ENCODE peak calls at places on chromosomes 4 and X, in four cellular contexts. S, V, C and R are unnamed samples.

GRCh38 chr4:143071351-143071750 is 113.4 kb upstream of the USP38 start:
- DNase-seq in C (no peak), V (no peak), S (no peak), R (no peak)

GRCh38 chr4:128868758-128869157 is 59.3 kb downstream of the JADE1 start:
- DNase-seq in C (no peak), V (no peak), S (peak; percentile 36), R (no peak)

GRCh38 chr4:1460967-1461868 is 55.0 kb upstream of the NKX1-1 start:
- DNase-seq in C (no peak), S (no peak), V (no peak), R (no peak)

GRCh38 chrX:144006811-144007210 is 122.9 kb downstream of the UBE2NL start:
- DNase-seq in V (no peak), C (no peak), S (peak; percentile 81), R (no peak)

GRCh38 chr4:52840531-52841350 is 21.4 kb upstream of the RASL11B start:
- DNase-seq in V (no peak), C (no peak), S (no peak), R (no peak)

GRCh38 chr4:39446842-39447573 is 11.7 kb downstream of the RPL9 start:
- DNase-seq in V (peak; percentile 62), C (peak; percentile 91), S (peak; percentile 85), R (no peak)

GRCh38 chr4:87088188-87088587 is 132.2 kb downstream of the KLHL8 start:
- DNase-seq in V (no peak), C (no peak), S (no peak), R (no peak)

GRCh38 chr4:137116144-137116543 is 416.1 kb downstream of the PCDH18 start:
- DNase-seq in C (no peak), S (peak; percentile 58), V (no peak), R (no peak)

GRCh38 chr4:176302283-176303275 is 17.2 kb upstream of the SPCS3 start:
- DNase-seq in S (peak; percentile 82), C (no peak), V (no peak), R (no peak)

GRCh38 chrX:120749141-120749846 is 119.4 kb upstream of the C1GALT1C1 start:
- DNase-seq in C (peak; percentile 59), V (no peak), S (no peak), R (no peak)

GRCh38 chrX:155966876-155967275 is 30.6 kb upstream of the IL9R start:
- DNase-seq in C (peak; percentile 72), S (peak; percentile 11), V (no peak), R (no peak)

GRCh38 chr4:19969492-19969891 is 282.2 kb upstream of the SLIT2 start:
- DNase-seq in S (no peak), C (no peak), V (no peak), R (no peak)

GRCh38 chrX:53230116-53230515 is 5.1 kb upstream of the KDM5C start:
- DNase-seq in S (no peak), C (no peak), V (no peak), R (no peak)

GRCh38 chrX:48919360-48919821 is 567 bp upstream of the PIM2 start:
- DNase-seq in C (peak; percentile 44), V (no peak), S (no peak), R (no peak)

GRCh38 chr4:92304073-92304472 is 307 bp downstream of the GRID2 start:
- DNase-seq in S (no peak), C (no peak), V (no peak), R (no peak)

GRCh38 chr4:64079316-64079715 is 329.9 kb downstream of the TECRL start:
- DNase-seq in S (peak; percentile 10), C (no peak), V (no peak), R (no peak)

GRCh38 chrX:16771483-16772398 is 14.5 kb upstream of the TXLNG start:
- DNase-seq in S (peak; percentile 60), V (no peak), C (peak; percentile 73), R (no peak)

GRCh38 chr4:183322326-183322725 is at the start of gene CLDN24:
- DNase-seq in C (no peak), S (no peak), V (no peak), R (no peak)

GRCh38 chrX:105765691-105766090 is 56.6 kb upstream of the NRK start:
- DNase-seq in V (no peak), S (no peak), C (no peak), R (no peak)

GRCh38 chr4:118989098-118990080 is 100.7 kb downstream of the SYNPO2 start:
- DNase-seq in S (peak; percentile 100), C (peak; percentile 22), V (no peak), R (no peak)

GRCh38 chr4:67632492-67632891 is 68.5 kb downstream of the UBA6 start:
- DNase-seq in V (no peak), C (no peak), S (no peak), R (no peak)

GRCh38 chr4:178138491-178138890 is 696.3 kb upstream of the AGA start:
- DNase-seq in C (no peak), S (no peak), V (no peak), R (no peak)

GRCh38 chrX:46626566-46626965 is 53.0 kb downstream of the CHST7 start:
- DNase-seq in V (peak; percentile 44), C (peak; percentile 74), S (no peak), R (no peak)

GRCh38 chrX:65948103-65948502 is 91.8 kb downstream of the VSIG4 start:
- DNase-seq in S (no peak), C (no peak), V (no peak), R (no peak)

GRCh38 chrX:12967711-12968465 is 7.0 kb upstream of the TMSB4X start:
- DNase-seq in V (no peak), S (no peak), C (no peak), R (no peak)

GRCh38 chr4:89416968-89417367 is 109.4 kb upstream of the GPRIN3 start:
- DNase-seq in C (no peak), V (no peak), S (peak; percentile 8), R (no peak)

GRCh38 chr4:52234539-52235174 is 183.6 kb downstream of the SPATA18 start:
- DNase-seq in S (peak; percentile 64), V (no peak), C (no peak), R (no peak)

GRCh38 chr4:17702666-17703065 is 78.8 kb downstream of the FAM184B start:
- DNase-seq in V (no peak), S (no peak), C (no peak), R (no peak)

GRCh38 chrX:153939573-153939972 is 4.7 kb upstream of the NAA10 start:
- DNase-seq in S (no peak), C (no peak), V (no peak), R (no peak)

DNA sequence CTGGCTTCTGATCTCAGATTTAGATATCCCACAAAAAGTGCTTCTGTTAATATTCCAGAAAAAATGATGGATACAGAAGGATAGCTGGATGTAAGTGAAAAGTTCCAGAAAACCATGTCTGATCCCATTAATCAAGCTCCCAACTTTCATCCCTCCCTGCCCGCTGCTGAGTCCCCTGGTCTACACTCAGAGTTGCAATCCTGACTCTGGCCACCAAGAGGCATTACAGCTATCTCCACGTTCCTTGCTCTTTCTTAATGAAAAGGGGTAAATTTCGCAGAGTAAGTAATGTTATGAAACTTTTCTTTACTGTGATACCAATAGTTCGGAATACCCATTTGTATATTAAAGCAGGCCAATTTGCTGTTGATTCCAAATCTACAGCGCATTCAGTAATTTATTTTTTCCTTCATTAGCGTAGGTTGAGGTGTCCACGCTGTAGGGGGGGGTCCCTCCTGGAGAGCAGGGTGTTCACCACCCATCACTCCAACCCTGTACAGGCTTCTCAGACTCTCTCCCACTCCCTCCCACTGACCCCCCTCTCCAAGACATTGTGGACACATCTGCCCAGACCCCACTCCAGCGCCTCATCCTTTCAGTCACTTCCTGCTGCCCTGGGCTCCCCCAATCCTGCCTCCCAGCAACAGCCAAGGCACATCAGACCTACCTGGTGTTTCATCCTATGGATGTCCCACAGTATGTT is 55.1 kb downstream of the RAB40A start:
- DNase-seq in S (peak; percentile 47), C (peak; percentile 11), V (peak; percentile 31), R (no peak)
- TF ChIP-seq CTCF in S (peak; percentile 55), C (peak; percentile 34), V (peak; percentile 19), R (peak; percentile 8)

GRCh38 chr4:41750624-41751324 is 2.2 kb upstream of the PHOX2B start:
- DNase-seq in S (no peak), V (no peak), C (no peak), R (peak; percentile 43)

GRCh38 chr4:41749650-41750049 is 1.1 kb upstream of the PHOX2B start:
- DNase-seq in C (no peak), V (no peak), S (no peak), R (no peak)

GRCh38 chr4:41750158-41750623 is 1.7 kb upstream of the PHOX2B start:
- DNase-seq in S (no peak), V (no peak), C (no peak), R (no peak)

GRCh38 chr4:41752081-41752836 is 3.7 kb upstream of the PHOX2B start:
- DNase-seq in S (no peak), V (no peak), C (no peak), R (no peak)

GRCh38 chr4:41751325-41752061 is 3.0 kb upstream of the PHOX2B start:
- DNase-seq in S (no peak), C (no peak), V (no peak), R (no peak)
- TF ChIP-seq CTCF in S (no peak), C (peak; percentile 15), V (no peak), R (no peak)

GRCh38 chr4:99863804-99864203 is 30.4 kb downstream of the LAMTOR3 start:
- DNase-seq in V (no peak), C (no peak), S (peak; percentile 74), R (no peak)

GRCh38 chr4:99859618-99860017 is 34.6 kb downstream of the LAMTOR3 start:
- DNase-seq in V (no peak), S (no peak), C (peak; percentile 39), R (no peak)

GRCh38 chr4:99857302-99857701 is 36.9 kb downstream of the LAMTOR3 start:
- DNase-seq in C (no peak), S (no peak), V (no peak), R (no peak)

GRCh38 chr4:99856166-99856565 is 38.1 kb downstream of the LAMTOR3 start:
- DNase-seq in S (peak; percentile 85), C (no peak), V (no peak), R (no peak)

GRCh38 chr4:99861120-99861905 is 32.9 kb downstream of the LAMTOR3 start:
- DNase-seq in C (peak; percentile 58), V (no peak), S (no peak), R (no peak)
- TF ChIP-seq CTCF in C (no peak), V (no peak), S (no peak), R (no peak)

DNA sequence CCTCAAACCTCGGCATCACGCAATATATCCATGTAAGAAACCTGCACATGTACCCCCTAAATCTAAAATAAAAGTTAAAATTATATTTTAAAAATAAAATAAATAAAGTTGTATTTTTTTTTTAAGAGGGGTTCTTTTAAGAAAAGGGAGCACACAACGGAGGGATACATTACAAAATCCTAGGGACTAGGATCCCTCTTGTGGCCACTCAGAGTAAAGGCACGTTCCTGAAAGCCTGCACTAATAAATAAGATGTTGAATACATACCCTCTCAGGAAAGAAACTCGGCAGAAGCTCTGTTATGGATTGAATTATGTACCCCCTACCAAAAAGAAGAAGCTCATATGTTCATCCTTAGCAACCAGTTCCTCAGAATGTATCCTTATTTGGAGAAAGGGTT is 50.9 kb upstream of the PRDX4 start:
- DNase-seq in V (no peak), S (peak; percentile 37), C (peak; percentile 13), R (no peak)
- TF ChIP-seq CTCF in V (peak; percentile 59), S (peak; percentile 59), C (peak; percentile 32), R (peak; percentile 79)

GRCh38 chr4:156571146-156571545 is 400.5 kb downstream of the PDGFC start:
- DNase-seq in S (no peak), C (no peak), V (no peak), R (no peak)
- TF ChIP-seq CTCF in S (no peak), C (no peak), V (no peak), R (no peak)

GRCh38 chr4:165489786-165490185 is 111.0 kb downstream of the CPE start:
- DNase-seq in V (no peak), C (no peak), S (peak; percentile 92), R (no peak)
- TF ChIP-seq CTCF in V (no peak), C (no peak), S (no peak), R (no peak)